ENCODE peak calls at places on chromosome 19, in four cellular contexts. H is breast epithelium, T is Caco-2, X is WTC11. B is an unnamed sample.

GRCh38 chr19:4976412-4977298 is 7.7 kb downstream of the KDM4B start:
- DNase-seq in H (peak; percentile 74), T (no peak), X (peak; percentile 65), B (no peak)

GRCh38 chr19:46426035-46426505 is 2.7 kb downstream of the PNMA8C start:
- DNase-seq in T (no peak), H (no peak), X (no peak), B (no peak)

GRCh38 chr19:953501-954271 is 27.9 kb downstream of the ARID3A start:
- DNase-seq in X (peak; percentile 49), T (no peak), H (no peak), B (no peak)

GRCh38 chr19:19269952-19270694 is 3.0 kb downstream of the TM6SF2 start:
- DNase-seq in X (peak; percentile 63), T (no peak), H (no peak), B (no peak)

GRCh38 chr19:6794817-6795431 is 22.4 kb downstream of the VAV1 start:
- DNase-seq in T (no peak), H (no peak), X (no peak), B (no peak)

GRCh38 chr19:46967578-46968018 is 52.0 kb upstream of the NPAS1 start:
- DNase-seq in X (no peak), H (no peak), T (no peak), B (no peak)

GRCh38 chr19:5484398-5485285 is 29.4 kb downstream of the ZNRF4 start:
- DNase-seq in X (no peak), H (no peak), T (no peak), B (peak; percentile 51)

GRCh38 chr19:12969292-12969988 is at the start of gene DAND5:
- DNase-seq in T (no peak), H (no peak), X (no peak), B (no peak)

GRCh38 chr19:15014579-15014978 is 34.7 kb upstream of the CASP14 start:
- DNase-seq in H (no peak), X (peak; percentile 22), T (no peak), B (no peak)

GRCh38 chr19:48364564-48365363 is 597 bp downstream of the SYNGR4 start:
- DNase-seq in X (no peak), T (no peak), H (no peak), B (no peak)

GRCh38 chr19:10968527-10969081 is 7.8 kb downstream of the SMARCA4 start:
- DNase-seq in T (no peak), H (no peak), X (no peak), B (no peak)
- TF ChIP-seq CTCF in T (no peak), H (no peak), X (no peak), B (no peak)

GRCh38 chr19:38592940-38593339 is 24.8 kb downstream of the MAP4K1 start:
- DNase-seq in X (peak; percentile 39), H (no peak), T (no peak), B (no peak)

GRCh38 chr19:38599722-38600121 is 18.0 kb downstream of the MAP4K1 start:
- DNase-seq in X (no peak), T (no peak), H (no peak), B (no peak)

GRCh38 chr19:38597075-38597474 is 20.7 kb downstream of the MAP4K1 start:
- DNase-seq in X (peak; percentile 39), H (no peak), T (no peak), B (no peak)

DNA sequence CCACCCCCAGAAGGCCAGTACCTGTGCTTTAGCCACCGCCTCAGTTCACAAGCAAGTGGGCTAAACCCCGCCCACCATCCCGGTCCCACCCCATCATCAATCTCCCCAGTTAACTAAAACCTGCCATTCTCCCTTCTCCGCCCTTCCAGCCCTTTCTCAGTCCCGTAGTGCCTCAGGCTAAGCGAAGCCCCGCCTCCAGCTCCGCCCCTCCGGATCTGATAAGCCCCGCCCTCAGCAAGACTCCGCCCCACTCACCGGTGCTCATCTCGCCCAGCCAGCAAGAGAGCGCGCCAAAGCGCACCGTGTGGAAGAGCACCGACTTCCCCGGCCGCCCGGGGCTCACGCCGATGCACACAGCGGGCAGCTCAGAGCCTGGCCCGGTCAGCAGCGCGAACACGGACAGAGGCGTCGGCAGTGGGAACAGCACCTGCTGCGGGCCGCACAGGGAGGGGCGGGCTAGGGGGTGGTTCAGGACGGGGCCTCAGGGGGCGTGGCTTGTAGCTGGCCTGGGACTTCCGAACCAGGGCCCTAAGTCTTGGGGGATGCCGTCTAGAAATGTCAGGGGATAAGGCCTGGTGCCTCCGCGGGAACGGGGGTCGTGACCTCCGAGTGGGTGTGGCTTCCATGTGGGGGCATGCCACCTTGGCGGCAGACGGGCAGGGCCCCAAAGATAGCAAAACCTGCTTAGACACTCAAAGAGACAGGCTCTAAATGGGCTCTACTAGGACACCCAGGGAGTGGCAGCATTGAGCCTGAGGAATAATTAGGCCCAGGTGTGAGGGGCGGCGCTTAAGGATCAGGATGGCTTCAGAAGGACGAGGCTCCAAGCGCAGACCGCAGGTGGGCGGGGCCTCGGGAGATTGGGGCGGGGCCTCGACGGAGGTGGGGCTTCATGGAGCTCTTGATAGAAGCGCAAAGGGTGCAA is 21.4 kb downstream of the MAP4K1 start:
- DNase-seq in X (peak; percentile 98), H (no peak), T (peak; percentile 87), B (peak; percentile 64)
- TF ChIP-seq CTCF in X (no peak), H (no peak), T (no peak), B (no peak)

GRCh38 chr19:29566496-29567054 is 39.5 kb upstream of the POP4 start:
- DNase-seq in X (no peak), T (no peak), H (no peak), B (peak; percentile 22)

GRCh38 chr19:29568036-29568788 is 37.9 kb upstream of the POP4 start:
- DNase-seq in X (no peak), H (peak; percentile 31), T (no peak), B (peak; percentile 22)

GRCh38 chr19:29569038-29569911 is 36.8 kb upstream of the POP4 start:
- DNase-seq in T (no peak), H (peak; percentile 7), X (no peak), B (no peak)

GRCh38 chr19:29565171-29565570 is 39.4 kb downstream of the VSTM2B start:
- DNase-seq in X (no peak), T (no peak), H (no peak), B (no peak)

GRCh38 chr19:29567366-29567915 is 38.6 kb upstream of the POP4 start:
- DNase-seq in T (no peak), X (no peak), H (no peak), B (no peak)
- TF ChIP-seq CTCF in T (no peak), X (no peak), H (no peak), B (no peak)

DNA sequence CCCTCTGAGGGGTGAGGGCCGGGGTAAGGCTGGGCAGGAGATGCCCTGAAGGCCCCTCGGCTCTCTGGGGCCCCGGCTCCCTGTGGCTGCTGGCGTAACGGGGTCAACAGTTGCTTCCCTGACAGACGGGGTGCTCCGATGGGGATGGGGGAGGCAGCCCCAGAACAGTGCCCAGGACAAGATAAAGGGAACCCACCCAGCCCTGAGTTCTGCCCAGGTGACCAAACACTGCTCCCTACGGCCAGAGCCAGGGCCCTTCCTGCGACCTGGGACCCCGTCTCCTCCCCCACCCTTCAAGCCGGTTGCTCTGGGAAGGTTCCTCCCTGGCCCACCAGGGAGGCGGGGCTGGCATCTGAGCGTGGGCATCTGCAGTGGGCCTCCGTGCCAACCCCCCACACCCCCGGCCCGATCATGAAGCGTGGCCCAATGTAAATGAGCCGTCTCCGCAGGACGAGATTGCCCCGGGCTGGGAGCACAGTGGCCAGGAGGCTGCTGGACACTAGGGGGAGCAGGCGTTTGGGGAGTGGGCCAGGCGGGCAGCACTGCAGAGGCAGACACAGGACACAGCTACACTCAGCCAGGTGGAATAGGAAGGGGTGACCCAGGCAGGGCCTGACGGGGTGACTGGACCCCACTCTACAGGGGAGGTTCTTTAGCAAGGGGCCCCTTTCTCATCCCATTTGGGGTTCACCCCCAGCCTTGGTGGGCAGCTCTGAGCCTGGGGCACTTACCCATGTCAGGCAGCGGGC is 1.1 kb upstream of the NKPD1 start:
- DNase-seq in T (peak; percentile 68), X (peak; percentile 79), H (no peak), B (peak; percentile 68)
- TF ChIP-seq CTCF in T (peak; percentile 76), X (peak; percentile 18), H (no peak), B (peak; percentile 47)

DNA sequence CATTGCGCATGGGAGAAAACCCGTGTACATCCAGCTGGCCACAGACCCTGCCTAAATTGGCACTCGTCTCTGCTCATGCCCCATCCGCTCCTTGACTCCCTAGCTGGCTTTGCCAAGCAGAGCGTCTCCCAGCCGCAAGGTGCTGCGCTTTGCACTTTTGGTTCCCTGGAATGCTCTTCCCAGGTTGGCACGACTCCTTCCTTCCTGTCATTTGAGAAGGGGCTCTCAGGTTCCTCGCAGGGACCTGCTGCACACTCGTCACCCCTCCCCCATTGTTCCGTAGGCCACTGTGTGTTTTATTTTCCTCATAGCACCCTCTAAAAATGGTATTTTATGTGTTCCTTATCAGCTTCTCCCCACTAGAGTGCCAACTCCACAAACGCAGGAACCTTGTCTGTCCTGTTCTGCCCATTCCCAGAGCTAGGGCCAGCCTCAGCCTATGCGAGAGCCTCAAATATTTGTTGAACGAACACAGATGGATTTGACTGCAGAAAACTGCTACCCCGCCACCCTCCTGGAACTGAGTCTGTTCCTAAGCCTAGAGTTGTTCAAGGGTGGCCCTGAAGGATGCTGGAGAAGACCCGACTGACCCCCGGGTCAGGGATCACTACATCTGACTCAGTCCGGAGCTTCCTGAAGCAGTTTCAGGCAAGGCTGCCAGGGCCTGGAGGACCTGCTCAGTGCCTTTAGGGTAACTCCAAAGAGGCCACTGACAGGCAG is 8.4 kb upstream of the CEBPA start:
- DNase-seq in X (no peak), H (no peak), T (peak; percentile 60), B (no peak)
- TF ChIP-seq CTCF in X (no peak), H (no peak), T (no peak), B (no peak)

GRCh38 chr19:50464348-50464747 is 12.0 kb upstream of the EMC10 start:
- DNase-seq in X (no peak), T (no peak), H (no peak), B (no peak)

GRCh38 chr19:50465000-50465399 is 11.3 kb upstream of the EMC10 start:
- DNase-seq in H (no peak), T (no peak), X (no peak), B (no peak)

GRCh38 chr19:50467566-50467965 is 8.7 kb upstream of the EMC10 start:
- DNase-seq in X (no peak), H (no peak), T (no peak), B (no peak)

GRCh38 chr19:50462970-50463369 is 13.3 kb upstream of the EMC10 start:
- DNase-seq in H (no peak), T (no peak), X (no peak), B (no peak)

DNA sequence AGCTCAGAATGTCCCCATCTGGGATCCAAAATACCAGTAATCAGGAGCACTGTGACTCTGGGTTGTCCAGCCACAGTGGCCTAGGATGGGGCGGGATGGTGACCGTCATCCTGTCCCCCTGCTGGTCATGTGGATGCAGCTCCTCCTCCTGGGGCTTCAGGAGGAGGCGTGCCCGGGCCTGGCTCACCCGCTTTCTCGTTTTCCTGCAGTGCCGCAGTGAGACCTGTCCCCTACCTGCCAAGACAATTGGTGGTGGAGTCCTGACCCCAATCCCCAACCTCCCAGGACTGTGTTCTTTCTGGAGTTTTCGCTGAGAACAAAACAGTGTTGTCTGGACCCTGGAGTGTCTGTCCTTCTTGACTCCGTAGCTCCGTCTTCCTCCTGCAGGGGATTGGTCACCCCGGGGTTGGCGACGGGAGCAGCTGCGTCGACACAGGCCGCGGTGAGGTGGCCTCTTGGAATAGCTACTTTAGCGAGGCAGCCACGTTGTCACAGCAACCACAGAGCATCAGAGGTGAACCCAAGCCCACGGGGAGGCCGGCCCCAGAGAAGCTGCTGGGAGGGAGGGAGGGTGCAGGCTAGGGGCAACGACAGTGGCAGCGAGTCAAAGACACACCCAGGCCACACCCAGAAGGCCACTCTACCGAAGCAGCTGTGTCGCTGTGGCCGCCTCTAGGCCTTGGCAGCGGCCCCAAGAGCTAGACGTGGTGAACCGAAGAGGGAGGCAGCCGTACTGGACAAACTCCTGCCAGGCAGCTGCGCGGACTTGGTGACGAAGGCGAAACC is 10.1 kb upstream of the EMC10 start:
- DNase-seq in X (peak; percentile 82), H (no peak), T (no peak), B (no peak)
- TF ChIP-seq CTCF in X (no peak), H (no peak), T (peak; percentile 54), B (no peak)

GRCh38 chr19:55112781-55113569 is 4.5 kb downstream of the PPP1R12C start:
- DNase-seq in H (no peak), X (peak; percentile 52), T (peak; percentile 40), B (no peak)
- TF ChIP-seq CTCF in H (no peak), X (no peak), T (no peak), B (no peak)

B was measured in mesothelial cell of epicardium.